ENCODE peak calls at places on chromosomes 4 and X, in five cellular contexts. I is H9, R is mesenchymal stem cell, Q is neuronal stem cell, G is H1. V is an unnamed sample.

GRCh38 chrX:77415161-77415560 is 32.0 kb upstream of the FGF16 start:
- DNase-seq in I (no peak), R (no peak), Q (no peak), G (no peak), V (no peak)

GRCh38 chr4:179465131-179465797 is 2023.0 kb upstream of the AGA start:
- DNase-seq in I (peak), R (peak), Q (no peak), G (no peak), V (no peak)

GRCh38 chr4:169416461-169416860 is 145.7 kb upstream of the SH3RF1 start:
- DNase-seq in I (no peak), R (no peak), Q (no peak), G (no peak), V (peak)

GRCh38 chr4:122703868-122704267 is 28.6 kb upstream of the BBS12 start:
- DNase-seq in I (no peak), R (no peak), Q (no peak), G (no peak), V (no peak)

GRCh38 chr4:145061325-145061920 is 36.6 kb downstream of the ANAPC10 start:
- DNase-seq in I (no peak), R (peak), Q (peak), G (no peak), V (no peak)

GRCh38 chr4:105666693-105667092 is 41.8 kb downstream of the INTS12 start:
- DNase-seq in I (no peak), R (peak), Q (no peak), G (no peak), V (peak)

GRCh38 chr4:87559090-87559837 is 30.1 kb upstream of the SPARCL1 start:
- DNase-seq in I (peak), R (no peak), Q (peak), G (peak), V (peak)

GRCh38 chr4:95549246-95550138 is 719 bp upstream of the UNC5C start:
- DNase-seq in I (peak), R (peak), Q (peak), G (peak), V (peak)

GRCh38 chr4:132001542-132001941 is 1147.6 kb upstream of the PCDH10 start:
- DNase-seq in I (no peak), R (peak), Q (no peak), G (no peak), V (peak)

GRCh38 chrX:67651437-67652142 is 107.8 kb downstream of the AR start:
- DNase-seq in I (no peak), R (no peak), Q (no peak), G (no peak), V (no peak)

GRCh38 chr4:154741131-154741530 is 2.7 kb upstream of the LRAT start:
- DNase-seq in I (peak), R (no peak), Q (no peak), G (no peak), V (no peak)

GRCh38 chr4:37802068-37802666 is 24.3 kb upstream of the PGM2 start:
- DNase-seq in I (peak), R (peak), Q (peak), G (no peak), V (peak)

GRCh38 chr4:94419956-94420355 is 31.8 kb upstream of the PDLIM5 start:
- DNase-seq in I (no peak), R (peak), Q (no peak), G (no peak), V (peak)

GRCh38 chrX:154295664-154296310 is at the start of gene TKTL1:
- DNase-seq in I (no peak), R (no peak), Q (no peak), G (no peak), V (no peak)

GRCh38 chr4:138845051-138845450 is 170.5 kb upstream of the NOCT start:
- DNase-seq in I (no peak), R (no peak), Q (no peak), G (no peak), V (no peak)

GRCh38 chrX:30888526-30889146 is 418 bp downstream of the TAB3 start:
- DNase-seq in I (no peak), R (peak), Q (no peak), G (peak), V (no peak)

GRCh38 chr4:26145212-26145611 is 175.6 kb upstream of the RBPJ start:
- DNase-seq in I (no peak), R (no peak), Q (no peak), G (no peak), V (no peak)

GRCh38 chr4:26152051-26152450 is 168.8 kb upstream of the RBPJ start:
- DNase-seq in I (no peak), R (no peak), Q (no peak), G (no peak), V (no peak)

GRCh38 chr4:26148925-26149324 is 171.9 kb upstream of the RBPJ start:
- DNase-seq in I (no peak), R (no peak), Q (no peak), G (no peak), V (no peak)

GRCh38 chr4:26151615-26152014 is 169.2 kb upstream of the RBPJ start:
- DNase-seq in I (no peak), R (no peak), Q (no peak), G (no peak), V (no peak)

GRCh38 chr4:26150948-26151347 is 169.9 kb upstream of the RBPJ start:
- DNase-seq in I (no peak), R (peak), Q (no peak), G (no peak), V (peak)
- H2BK12ac ChIP-seq in I (no peak), R (no peak), Q (no peak), G (no peak), V (no peak)

GRCh38 chr4:47860305-47860704 is 22.4 kb upstream of the CORIN start:
- DNase-seq in I (no peak), R (no peak), Q (no peak), G (no peak), V (no peak)
- H3K18ac ChIP-seq in I (no peak), R (no peak), Q (no peak), G (no peak), V (no peak)

GRCh38 chrX:118347131-118347530 is 1.2 kb downstream of the WDR44 start:
- DNase-seq in I (no peak), R (peak), Q (no peak), G (no peak), V (peak)
- H4K91ac ChIP-seq in I (no peak), R (no peak), Q (no peak), G (no peak), V (no peak)

GRCh38 chr4:165743422-165743821 is 129.6 kb upstream of the TLL1 start:
- DNase-seq in I (no peak), R (no peak), Q (no peak), G (no peak), V (no peak)
- H2BK12ac ChIP-seq in I (no peak), R (no peak), Q (no peak), G (no peak), V (no peak)

GRCh38 chr4:151760713-151761661 is at the start of gene GATB:
- DNase-seq in I (peak), R (peak), Q (peak), G (peak), V (peak)
- H3K18ac ChIP-seq in I (peak), R (peak), Q (peak), G (peak), V (peak)

GRCh38 chr4:114364857-114365256 is 233.8 kb upstream of the UGT8 start:
- DNase-seq in I (no peak), R (peak), Q (no peak), G (no peak), V (peak)
- H4K91ac ChIP-seq in I (no peak), R (no peak), Q (no peak), G (no peak), V (no peak)

V was measured in trophoblast cell.